ENCODE peak calls at places on chromosomes 12 and 14, in ten cellular contexts. E is OCI-LY7, Q is H9, B is neuronal stem cell, R is fibroblast of lung, N is PC-9, C is trophoblast cell, X is hepatocyte, F is SK-N-SH, H is neural progenitor cell. P is an unnamed sample.
A peak's percentile ranks its signal among the peaks of the same experiment; 100 is the strongest.

GRCh38 chr14:25909361-25909760 is 688.5 kb downstream of the NOVA1 start:
- DNase-seq in E (no peak), Q (no peak), B (no peak), R (peak; percentile 8), N (no peak), C (no peak), X (no peak), F (no peak), H (no peak), P (no peak)

GRCh38 chr12:70719672-70720420 is 82.6 kb upstream of the PTPRB start:
- DNase-seq in E (peak; percentile 45), Q (peak; percentile 79), B (peak; percentile 70), R (peak; percentile 45), N (no peak), C (peak; percentile 49), X (peak; percentile 71), F (peak; percentile 48), H (peak; percentile 80), P (no peak)

GRCh38 chr12:114671664-114672476 is 12.1 kb downstream of the TBX3 start:
- DNase-seq in E (no peak), Q (peak; percentile 75), B (peak; percentile 45), R (peak; percentile 77), N (no peak), C (no peak), X (peak; percentile 75), F (peak; percentile 81), H (peak; percentile 75), P (no peak)

GRCh38 chr12:48750215-48750614 is 33.7 kb upstream of the CCNT1 start:
- DNase-seq in E (no peak), Q (no peak), B (no peak), R (peak; percentile 26), N (no peak), C (no peak), X (no peak), F (no peak), H (no peak), P (no peak)

GRCh38 chr12:9971158-9971557 is at the start of gene CLEC12A:
- DNase-seq in E (no peak), Q (no peak), B (no peak), R (no peak), N (no peak), C (peak; percentile 25), X (no peak), F (no peak), H (no peak), P (no peak)

GRCh38 chr12:44771485-44771884 is 104.6 kb downstream of the NELL2 start:
- DNase-seq in E (no peak), Q (no peak), B (no peak), R (no peak), N (no peak), C (no peak), X (no peak), F (no peak), H (no peak), P (no peak)

GRCh38 chr14:86015916-86016315 is 486.0 kb downstream of the FLRT2 start:
- DNase-seq in E (no peak), Q (no peak), B (no peak), R (peak; percentile 57), N (no peak), C (no peak), X (no peak), F (no peak), H (no peak), P (no peak)

GRCh38 chr12:90899456-90900182 is 55.4 kb downstream of the CCER1 start:
- DNase-seq in E (no peak), Q (no peak), B (no peak), R (peak; percentile 12), N (no peak), C (no peak), X (no peak), F (no peak), H (no peak), P (no peak)

GRCh38 chr12:38161123-38162000 is 155.2 kb upstream of the ALG10B start:
- DNase-seq in E (no peak), Q (no peak), B (no peak), R (no peak), N (no peak), C (no peak), X (no peak), F (no peak), H (no peak), P (no peak)
- H3K9me3 ChIP-seq in E (no peaks in the 10 kb centered on the region), Q (peaks cover 89% of the 10 kb centered on the region), B (peaks cover 62% of the 10 kb centered on the region), R (no peaks in the 10 kb centered on the region), N (no peaks in the 10 kb centered on the region), C (peaks cover 83% of the 10 kb centered on the region), X (no peaks in the 10 kb centered on the region), F (no peaks in the 10 kb centered on the region), H (no peaks in the 10 kb centered on the region), P (peaks cover 16% of the 10 kb centered on the region)

GRCh38 chr12:52204931-52205505 is 13.2 kb upstream of the KRT80 start:
- DNase-seq in E (no peak), Q (no peak), B (no peak), R (no peak), N (no peak), C (no peak), X (no peak), F (no peak), H (no peak), P (no peak)

GRCh38 chr12:52202361-52203078 is 10.7 kb upstream of the KRT80 start:
- DNase-seq in E (no peak), Q (no peak), B (no peak), R (no peak), N (no peak), C (no peak), X (no peak), F (no peak), H (no peak), P (no peak)

GRCh38 chr12:52201520-52201839 is 9.7 kb upstream of the KRT80 start:
- DNase-seq in E (no peak), Q (no peak), B (no peak), R (no peak), N (no peak), C (no peak), X (no peak), F (no peak), H (no peak), P (no peak)

GRCh38 chr12:52204095-52204930 is 12.5 kb upstream of the KRT80 start:
- DNase-seq in E (no peak), Q (no peak), B (no peak), R (peak; percentile 60), N (no peak), C (no peak), X (no peak), F (no peak), H (no peak), P (no peak)

DNA sequence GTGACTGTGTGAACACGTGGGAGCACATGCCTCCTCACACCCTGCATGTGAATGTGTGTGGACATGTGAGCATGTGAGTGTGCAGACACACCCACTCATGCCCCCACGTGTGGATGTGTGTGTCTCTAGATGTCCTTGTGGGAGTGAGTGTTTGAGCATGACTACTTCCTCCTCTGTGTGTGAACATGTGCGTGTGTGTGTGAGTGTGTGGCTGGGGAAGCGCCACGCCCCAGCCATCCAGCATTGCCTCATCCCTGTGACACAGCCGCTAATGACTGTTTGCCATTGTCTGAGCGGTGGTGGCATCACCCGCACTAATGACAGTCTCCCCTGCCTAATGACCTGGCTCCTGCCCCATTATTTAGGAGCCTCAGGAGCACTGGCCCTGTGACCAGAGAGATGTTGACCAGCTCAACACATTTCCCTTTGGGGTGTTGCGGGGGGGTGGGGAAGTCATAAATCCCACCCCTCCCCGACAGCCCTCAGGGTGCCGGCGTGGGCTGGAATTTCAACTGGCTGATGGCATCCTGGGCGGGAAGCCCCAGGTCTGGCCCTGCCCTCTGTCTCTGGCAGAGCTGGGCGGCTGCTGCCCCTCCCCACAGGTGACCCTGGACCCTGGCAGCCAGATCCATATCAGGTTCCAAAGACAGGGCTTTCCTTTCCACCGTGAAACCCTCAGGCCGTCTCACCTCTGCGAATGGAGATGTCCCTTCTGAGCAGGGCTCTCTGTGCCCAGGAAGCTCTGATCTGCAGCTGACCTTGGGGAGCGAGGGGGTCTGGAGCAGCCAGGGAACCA is 11.5 kb upstream of the KRT80 start:
- DNase-seq in E (peak; percentile 8), Q (no peak), B (no peak), R (peak; percentile 66), N (peak; percentile 78), C (peak; percentile 76), X (peak; percentile 73), F (peak; percentile 63), H (peak; percentile 31), P (peak; percentile 97)
- H2AFZ ChIP-seq in E (no peak overlapping the region), Q (no peak overlapping the region), B (no peak overlapping the region), R (no peak overlapping the region), N (no peak overlapping the region), C (no peak overlapping the region), X (no peak overlapping the region), F (peak overlapping the region; percentile 42), H (no peak overlapping the region), P (no peak overlapping the region)

GRCh38 chr14:104304451-104305351 is 166.3 kb downstream of the KIF26A start:
- DNase-seq in E (no peak), Q (no peak), B (no peak), R (no peak), N (no peak), C (no peak), X (no peak), F (no peak), H (no peak), P (no peak)

GRCh38 chr14:104307627-104308401 is 169.4 kb downstream of the KIF26A start:
- DNase-seq in E (no peak), Q (no peak), B (no peak), R (no peak), N (no peak), C (no peak), X (no peak), F (no peak), H (no peak), P (no peak)

GRCh38 chr14:104306450-104307040 is 168.2 kb downstream of the KIF26A start:
- DNase-seq in E (no peak), Q (no peak), B (no peak), R (no peak), N (no peak), C (no peak), X (no peak), F (no peak), H (no peak), P (no peak)

GRCh38 chr14:104305511-104306449 is 167.4 kb downstream of the KIF26A start:
- DNase-seq in E (no peak), Q (no peak), B (no peak), R (no peak), N (no peak), C (no peak), X (no peak), F (no peak), H (no peak), P (no peak)

DNA sequence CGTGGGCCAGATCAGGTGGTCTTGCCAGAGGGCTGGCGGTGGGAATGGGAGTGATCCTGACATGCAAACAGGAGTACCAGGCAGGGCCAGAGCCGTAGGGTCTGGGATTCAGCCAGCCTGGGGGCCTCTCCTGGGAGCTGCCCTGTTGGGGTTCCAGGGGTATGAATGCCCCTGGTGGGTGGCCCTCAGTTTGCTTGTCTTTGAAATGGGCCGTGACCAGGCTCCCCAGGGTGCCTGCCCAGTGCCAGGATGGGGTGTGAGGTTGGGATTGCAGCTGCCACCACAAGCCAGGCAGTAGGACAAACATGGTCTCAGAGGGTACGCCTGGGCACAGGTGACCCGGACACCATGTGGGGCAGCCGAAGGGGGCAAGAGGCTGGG is 168.8 kb downstream of the KIF26A start:
- DNase-seq in E (no peak), Q (no peak), B (no peak), R (no peak), N (no peak), C (no peak), X (no peak), F (no peak), H (no peak), P (no peak)
- H3K9me3 ChIP-seq in E (no peaks in the 10 kb centered on the region), Q (no peaks in the 10 kb centered on the region), B (peaks cover 3% of the 10 kb centered on the region), R (no peaks in the 10 kb centered on the region), N (no peaks in the 10 kb centered on the region), C (peaks cover 20% of the 10 kb centered on the region), X (no peaks in the 10 kb centered on the region), F (no peaks in the 10 kb centered on the region), H (no peaks in the 10 kb centered on the region), P (peaks cover 3% of the 10 kb centered on the region)

GRCh38 chr14:21894003-21894897 is 220.6 kb upstream of the OR4E1 start:
- DNase-seq in E (peak; percentile 80), Q (peak; percentile 59), B (no peak), R (no peak), N (peak; percentile 6), C (peak; percentile 5), X (peak; percentile 12), F (no peak), H (peak; percentile 52), P (no peak)
- H2AFZ ChIP-seq in E (peak overlapping the region; percentile 94), Q (peak overlapping the region; percentile 65), B (no peak overlapping the region), R (no peak overlapping the region), N (no peak overlapping the region), C (no peak overlapping the region), X (no peak overlapping the region), F (no peak overlapping the region), H (peak overlapping the region; percentile 68), P (no peak overlapping the region)